ENCODE peak calls at places on chromosome 21, in four cellular contexts. C is K562, K is GM12878, M is HL-60. O is an unnamed sample.

GRCh38 chr21:15445327-15445726 is 284.5 kb upstream of the USP25 start:
- DNase-seq in C (no peak), K (peak), M (no peak), O (peak)

GRCh38 chr21:46157987-46158451 is 2.6 kb upstream of the FTCD start:
- DNase-seq in C (no peak), K (no peak), M (no peak), O (no peak)

GRCh38 chr21:38542263-38542662 is 44.0 kb upstream of the ERG start:
- DNase-seq in C (no peak), K (no peak), M (no peak), O (no peak)

GRCh38 chr21:46098303-46099141 is 610 bp downstream of the COL6A2 start:
- DNase-seq in C (peak), K (no peak), M (no peak), O (peak)

GRCh38 chr21:27047331-27048314 is 80.7 kb upstream of the ADAMTS5 start:
- DNase-seq in C (no peak), K (no peak), M (no peak), O (no peak)

GRCh38 chr21:40886931-40887330 is 40.0 kb upstream of the DSCAM start:
- DNase-seq in C (no peak), K (no peak), M (no peak), O (no peak)

GRCh38 chr21:14773777-14774345 is 227.7 kb upstream of the SAMSN1 start:
- DNase-seq in C (peak), K (no peak), M (peak), O (no peak)

GRCh38 chr21:38839683-38840286 is 34.1 kb downstream of the ETS2 start:
- DNase-seq in C (no peak), K (no peak), M (no peak), O (no peak)

GRCh38 chr21:23853796-23854379 is 1753.4 kb downstream of the MRPL39 start:
- DNase-seq in C (peak), K (no peak), M (no peak), O (peak)

GRCh38 chr21:46154155-46154954 is 1.0 kb downstream of the FTCD start:
- DNase-seq in C (no peak), K (no peak), M (no peak), O (no peak)

GRCh38 chr21:46079357-46080170 is 18.3 kb upstream of the COL6A2 start:
- DNase-seq in C (no peak), K (no peak), M (no peak), O (peak)

GRCh38 chr21:15062566-15062965 is 2.2 kb downstream of the NRIP1 start:
- DNase-seq in C (no peak), K (no peak), M (no peak), O (no peak)

GRCh38 chr21:29258626-29259335 is 39.9 kb upstream of the BACH1 start:
- DNase-seq in C (no peak), K (no peak), M (no peak), O (no peak)

GRCh38 chr21:17257784-17258183 is 255.1 kb upstream of the CXADR start:
- DNase-seq in C (no peak), K (no peak), M (no peak), O (no peak)

GRCh38 chr21:39837861-39838359 is 29.3 kb upstream of the PCP4 start:
- DNase-seq in C (no peak), K (no peak), M (no peak), O (no peak)

GRCh38 chr21:15003463-15004135 is 61.2 kb downstream of the NRIP1 start:
- DNase-seq in C (no peak), K (no peak), M (no peak), O (no peak)

GRCh38 chr21:25506887-25507286 is 100.4 kb downstream of the MRPL39 start:
- DNase-seq in C (no peak), K (no peak), M (no peak), O (no peak)
- TF ChIP-seq SPI1 in C (no peak), K (no peak), M (no peak), O (no peak)

GRCh38 chr21:42051788-42052187 is 19.3 kb upstream of the UMODL1 start:
- DNase-seq in C (peak), K (no peak), M (no peak), O (no peak)

GRCh38 chr21:42044871-42045495 is 26.1 kb upstream of the UMODL1 start:
- DNase-seq in C (no peak), K (no peak), M (no peak), O (no peak)

GRCh38 chr21:42048870-42049577 is 22.1 kb upstream of the UMODL1 start:
- DNase-seq in C (no peak), K (no peak), M (no peak), O (no peak)

GRCh38 chr21:42049578-42050430 is 21.3 kb upstream of the UMODL1 start:
- DNase-seq in C (no peak), K (no peak), M (no peak), O (no peak)

GRCh38 chr21:42047821-42048613 is 23.1 kb upstream of the UMODL1 start:
- DNase-seq in C (no peak), K (no peak), M (no peak), O (no peak)
- TF ChIP-seq SPI1 in C (no peak), K (no peak), M (no peak), O (no peak)

GRCh38 chr21:36738489-36739126 is 39.7 kb downstream of the SIM2 start:
- DNase-seq in C (no peak), K (no peak), M (no peak), O (no peak)
- TF ChIP-seq SPI1 in C (no peak), K (no peak), M (no peak), O (no peak)

DNA sequence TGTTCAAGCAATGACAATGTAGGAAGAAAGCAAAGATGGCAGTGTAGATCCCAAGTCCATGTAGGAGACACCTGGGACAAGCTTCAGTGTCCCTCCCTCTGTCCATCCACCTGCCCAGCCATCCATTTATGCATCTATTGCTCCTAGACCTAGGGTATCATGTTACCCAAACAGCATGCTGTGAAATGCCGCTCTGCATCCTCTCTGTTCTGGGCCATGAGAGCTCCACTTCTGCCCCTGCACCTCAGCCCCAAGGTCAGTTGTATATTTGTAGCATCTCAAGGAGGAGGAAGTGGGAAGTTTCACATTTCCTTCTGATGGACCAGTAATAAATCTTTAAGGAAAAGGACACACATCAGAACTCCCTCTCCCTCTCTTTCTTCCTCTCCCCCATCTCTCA is 27.9 kb upstream of the TSPEAR start:
- DNase-seq in C (no peak), K (no peak), M (no peak), O (no peak)
- TF ChIP-seq SPI1 in C (no peak), K (no peak), M (no peak), O (no peak)

GRCh38 chr21:43808832-43809251 is 19.5 kb downstream of the RRP1 start:
- DNase-seq in C (no peak), K (no peak), M (no peak), O (no peak)
- TF ChIP-seq SPI1 in C (no peak), K (no peak), M (no peak), O (no peak)

DNA sequence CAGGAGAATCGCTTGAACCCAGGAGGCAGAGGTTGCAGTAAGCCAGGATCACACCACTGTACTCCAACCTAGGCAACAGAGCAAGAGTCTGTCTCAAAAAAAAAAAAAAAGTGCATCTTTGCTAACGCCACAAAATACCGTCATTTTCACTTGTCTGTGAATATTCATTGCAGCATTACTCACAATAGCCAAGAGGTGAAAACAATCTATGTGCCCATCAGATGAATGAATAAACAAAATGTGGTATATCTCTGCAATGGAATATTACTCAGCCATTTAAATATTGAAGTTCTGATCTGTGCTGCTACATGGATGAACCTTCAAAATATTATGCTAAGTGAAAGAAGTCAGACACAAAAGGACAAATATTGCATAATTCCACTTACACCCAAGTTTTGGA is 7.9 kb upstream of the TIAM1 start:
- DNase-seq in C (no peak), K (no peak), M (no peak), O (no peak)
- TF ChIP-seq SPI1 in C (no peak), K (no peak), M (no peak), O (no peak)

GRCh38 chr21:33011462-33011861 is 14.3 kb upstream of the OLIG2 start:
- DNase-seq in C (no peak), K (no peak), M (no peak), O (no peak)
- TF ChIP-seq SPI1 in C (no peak), K (no peak), M (no peak), O (no peak)

GRCh38 chr21:35503646-35504045 is 454.5 kb upstream of the RUNX1 start:
- DNase-seq in C (no peak), K (no peak), M (no peak), O (no peak)
- TF ChIP-seq SPI1 in C (no peak), K (no peak), M (no peak), O (no peak)

GRCh38 chr21:31260790-31261189 is 83.3 kb downstream of the TIAM1 start:
- DNase-seq in C (no peak), K (no peak), M (no peak), O (no peak)
- TF ChIP-seq SPI1 in C (no peak), K (no peak), M (no peak), O (no peak)

GRCh38 chr21:33477066-33477465 is 2.7 kb downstream of the TMEM50B start:
- DNase-seq in C (no peak), K (no peak), M (no peak), O (no peak)

GRCh38 chr21:33480481-33481103 is 818 bp upstream of the TMEM50B start:
- DNase-seq in C (no peak), K (no peak), M (no peak), O (no peak)

GRCh38 chr21:33479679-33480480 is at the start of gene TMEM50B:
- DNase-seq in C (peak), K (peak), M (peak), O (peak)

GRCh38 chr21:33478182-33478581 is 1.6 kb downstream of the TMEM50B start:
- DNase-seq in C (no peak), K (no peak), M (no peak), O (no peak)

DNA sequence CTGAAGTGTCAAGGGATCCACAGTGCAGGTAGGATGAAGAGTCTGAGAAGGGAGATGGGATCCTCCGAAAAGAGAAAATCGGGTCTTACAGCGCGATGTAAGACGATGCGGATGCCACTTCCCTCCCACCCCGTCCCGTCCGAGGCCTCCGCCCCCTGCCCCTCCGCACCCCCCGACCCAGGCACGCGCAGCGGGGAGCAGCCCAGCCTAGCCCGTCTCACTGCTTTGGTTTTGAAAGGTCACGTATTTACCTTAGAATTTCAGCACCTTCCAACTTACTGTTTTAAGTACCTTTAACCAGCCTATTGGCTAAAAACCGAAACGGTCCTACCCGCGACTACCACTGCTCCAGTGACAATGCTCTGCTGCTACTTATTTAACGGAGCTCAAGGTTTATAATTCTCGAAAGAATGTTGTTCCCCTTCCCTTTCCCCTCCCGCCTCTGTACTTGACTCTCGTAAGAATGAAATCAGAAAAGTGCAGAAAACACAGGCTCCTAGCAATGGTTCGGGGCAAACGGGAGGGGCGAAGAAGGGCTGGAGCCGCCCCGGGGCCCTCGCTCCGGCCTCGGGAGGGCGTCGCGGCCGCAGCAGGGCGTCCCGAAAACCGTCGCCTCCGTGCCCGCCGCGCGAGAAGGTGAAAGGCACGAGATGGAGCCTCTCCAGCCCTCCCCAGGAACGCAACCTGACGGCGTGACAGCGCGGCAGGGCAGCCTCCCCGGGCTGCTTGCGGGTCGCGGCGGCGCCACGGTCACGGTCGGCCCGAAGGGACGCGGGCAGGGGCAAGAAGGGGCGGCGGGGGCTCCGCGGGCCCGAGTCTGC is 706 bp downstream of the TMEM50B start:
- DNase-seq in C (peak), K (no peak), M (peak), O (peak)
- TF ChIP-seq SPI1 in C (no peak), K (no peak), M (no peak), O (no peak)

O was measured in GM12891.